ENCODE peak calls at places on chromosomes 13 and 19, in six cellular contexts. I is PC-3; D is AG09309; H is GOT3; Z is A673; F is stimulated activated CD8-positive, alpha-beta memory T cell treated with anti-CD3 and anti-CD28 coated beads, Interleukin-4, amount 100 ng/mL, for 1 hour. C is an unnamed sample.
A peak's percentile ranks its signal among the peaks of the same experiment; 100 is the strongest.

GRCh38 chr19:55283548-55284393 is at the start of gene BRSK1:
- DNase-seq in I (peak; percentile 42), D (no peak), H (no peak), Z (peak; percentile 90), F (no peak), C (no peak)

GRCh38 chr19:13060964-13061927 is 41.4 kb downstream of the LYL1 start:
- DNase-seq in I (peak; percentile 95), D (no peak), H (peak; percentile 17), Z (peak; percentile 85), F (peak; percentile 62), C (no peak)

GRCh38 chr19:39497850-39498261 is 891 bp upstream of the DLL3 start:
- DNase-seq in I (peak; percentile 33), D (no peak), H (no peak), Z (peak; percentile 65), F (no peak), C (no peak)

GRCh38 chr13:111954681-111955411 is 112.1 kb upstream of the SOX1 start:
- DNase-seq in I (peak; percentile 4), D (no peak), H (no peak), Z (no peak), F (no peak), C (no peak)

GRCh38 chr13:25840261-25840660 is 211.6 kb downstream of the SHISA2 start:
- DNase-seq in I (peak; percentile 33), D (no peak), H (no peak), Z (peak; percentile 22), F (no peak), C (no peak)

GRCh38 chr19:16614941-16615340 is 13.1 kb downstream of the MED26 start:
- DNase-seq in I (peak; percentile 36), D (no peak), H (no peak), Z (no peak), F (no peak), C (no peak)

GRCh38 chr19:31392514-31392913 is 43.3 kb upstream of the TSHZ3 start:
- DNase-seq in I (no peak), D (no peak), H (no peak), Z (no peak), F (no peak), C (no peak)

GRCh38 chr19:47609885-47610545 is 1.1 kb downstream of the BICRA start:
- DNase-seq in I (peak; percentile 15), D (no peak), H (no peak), Z (peak; percentile 32), F (peak; percentile 26), C (no peak)

GRCh38 chr19:45280471-45280961 is 29.4 kb downstream of the MARK4 start:
- DNase-seq in I (no peak), D (no peak), H (no peak), Z (no peak), F (no peak), C (no peak)

GRCh38 chr19:2952953-2953481 is 8.2 kb upstream of the ZNF77 start:
- DNase-seq in I (peak; percentile 89), D (no peak), H (no peak), Z (no peak), F (no peak), C (no peak)

GRCh38 chr13:111034811-111035210 is 80.3 kb upstream of the ARHGEF7 start:
- DNase-seq in I (no peak), D (no peak), H (no peak), Z (no peak), F (no peak), C (no peak)

GRCh38 chr13:19592657-19593175 is 31.4 kb upstream of the TPTE2 start:
- DNase-seq in I (no peak), D (no peak), H (no peak), Z (no peak), F (no peak), C (no peak)

GRCh38 chr19:13057147-13057572 is 45.5 kb downstream of the LYL1 start:
- DNase-seq in I (peak; percentile 34), D (no peak), H (no peak), Z (no peak), F (no peak), C (no peak)

GRCh38 chr19:902446-903226 is 9.4 kb downstream of the RNU6-9 start:
- DNase-seq in I (no peak), D (no peak), H (no peak), Z (no peak), F (no peak), C (no peak)

GRCh38 chr13:42740753-42741152 is 40.6 kb upstream of the FAM216B start:
- DNase-seq in I (peak; percentile 23), D (no peak), H (no peak), Z (peak; percentile 52), F (no peak), C (no peak)

GRCh38 chr13:28448959-28449358 is 46.0 kb downstream of the FLT1 start:
- DNase-seq in I (no peak), D (no peak), H (no peak), Z (no peak), F (no peak), C (no peak)

GRCh38 chr19:52667972-52668371 is 29.8 kb upstream of the ZNF83 start:
- DNase-seq in I (no peak), D (no peak), H (no peak), Z (no peak), F (no peak), C (no peak)

GRCh38 chr13:45101327-45102018 is 18.8 kb upstream of the GTF2F2 start:
- DNase-seq in I (no peak), D (no peak), H (no peak), Z (no peak), F (no peak), C (no peak)

GRCh38 chr19:12872941-12873890 is 8.0 kb downstream of the DNASE2 start:
- DNase-seq in I (peak; percentile 91), D (no peak), H (peak; percentile 26), Z (peak; percentile 85), F (no peak), C (peak; percentile 25)

GRCh38 chr13:104571161-104571889 is 1505.1 kb upstream of the SLC10A2 start:
- DNase-seq in I (peak; percentile 90), D (no peak), H (no peak), Z (peak; percentile 48), F (no peak), C (peak; percentile 81)

GRCh38 chr13:108433976-108434375 is 164.5 kb downstream of the TNFSF13B start:
- DNase-seq in I (no peak), D (no peak), H (no peak), Z (no peak), F (no peak), C (no peak)

GRCh38 chr19:17156947-17157302 is 58.2 kb upstream of the USE1 start:
- DNase-seq in I (no peak), D (no peak), H (no peak), Z (no peak), F (no peak), C (no peak)

GRCh38 chr19:11560404-11560988 is 1.5 kb upstream of the ELOF1 start:
- DNase-seq in I (peak; percentile 85), D (peak; percentile 25), H (no peak), Z (peak; percentile 92), F (no peak), C (peak; percentile 56)

GRCh38 chr13:24842533-24843278 is 78.7 kb downstream of the RNF17 start:
- DNase-seq in I (no peak), D (no peak), H (no peak), Z (peak; percentile 12), F (no peak), C (no peak)

GRCh38 chr19:17125728-17126677 is 50.4 kb downstream of the MYO9B start:
- DNase-seq in I (no peak), D (no peak), H (no peak), Z (no peak), F (peak; percentile 41), C (no peak)

GRCh38 chr13:113661506-113661905 is 3.5 kb upstream of the ATP4B start:
- DNase-seq in I (no peak), D (no peak), H (no peak), Z (no peak), F (no peak), C (no peak)

GRCh38 chr13:61029064-61029463 is 386.6 kb downstream of the PCDH20 start:
- DNase-seq in I (peak; percentile 7), D (no peak), H (no peak), Z (peak; percentile 5), F (no peak), C (no peak)

GRCh38 chr13:110262494-110262893 is 44.5 kb downstream of the COL4A1 start:
- DNase-seq in I (no peak), D (no peak), H (no peak), Z (no peak), F (no peak), C (peak; percentile 55)

GRCh38 chr13:64277097-64277496 is 2861.4 kb upstream of the PCDH20 start:
- DNase-seq in I (no peak), D (no peak), H (no peak), Z (no peak), F (no peak), C (no peak)

GRCh38 chr13:30034448-30034795 is 184.0 kb upstream of the UBL3 start:
- DNase-seq in I (no peak), D (peak; percentile 79), H (no peak), Z (no peak), F (no peak), C (no peak)

GRCh38 chr19:29671393-29672076 is 6.3 kb downstream of the PLEKHF1 start:
- DNase-seq in I (peak; percentile 60), D (no peak), H (no peak), Z (no peak), F (peak; percentile 77), C (no peak)

GRCh38 chr19:3365447-3366103 is 808 bp upstream of the NFIC start:
- DNase-seq in I (peak; percentile 52), D (no peak), H (no peak), Z (peak; percentile 72), F (no peak), C (no peak)

GRCh38 chr19:1279261-1279660 is 3.9 kb downstream of the FAM174C start:
- DNase-seq in I (no peak), D (no peak), H (no peak), Z (no peak), F (no peak), C (no peak)

GRCh38 chr13:113367020-113367560 is 3.2 kb upstream of the GRTP1 start:
- DNase-seq in I (no peak), D (no peak), H (no peak), Z (no peak), F (no peak), C (no peak)

GRCh38 chr13:51118809-51119431 is 7.8 kb upstream of the C13orf42 start:
- DNase-seq in I (no peak), D (no peak), H (no peak), Z (no peak), F (no peak), C (no peak)

GRCh38 chr19:40690050-40690698 is at the start of gene NUMBL:
- DNase-seq in I (no peak), D (no peak), H (no peak), Z (no peak), F (no peak), C (no peak)

GRCh38 chr19:42555317-42555716 is 27.0 kb upstream of the CEACAM1 start:
- DNase-seq in I (no peak), D (no peak), H (no peak), Z (no peak), F (no peak), C (no peak)

C was measured in glomerular endothelial cell.